ENCODE peak calls at places on chromosomes 13 and 19, in seven cellular contexts. G is iris pigment epithelial cell; Y is NCI-H1436 treated with DMSO at 0.1 percent for 48 hours; I is BE2C; U is naive thymus-derived CD8-positive, alpha-beta T cell; H is central memory CD4-positive, alpha-beta T cell; P is PC-3. V is an unnamed sample.
A peak's percentile ranks its signal among the peaks of the same experiment; 100 is the strongest.

GRCh38 chr13:109412232-109412935 is 374.0 kb downstream of the IRS2 start:
- DNase-seq in G (peak; percentile 72), Y (no peak), I (peak; percentile 92), U (no peak), H (no peak), P (peak; percentile 39), V (peak; percentile 71)

GRCh38 chr19:19103167-19103566 is 35.1 kb downstream of the TMEM161A start:
- DNase-seq in G (no peak), Y (no peak), I (no peak), U (no peak), H (no peak), P (no peak), V (no peak)

GRCh38 chr13:39035204-39035603 is 2.7 kb downstream of the PROSER1 start:
- DNase-seq in G (no peak), Y (no peak), I (no peak), U (no peak), H (no peak), P (no peak), V (no peak)

GRCh38 chr19:10719466-10719961 is 1.6 kb downstream of the DNM2 start:
- DNase-seq in G (no peak), Y (no peak), I (no peak), U (no peak), H (no peak), P (no peak), V (no peak)

GRCh38 chr19:33622809-33623511 is 1.2 kb downstream of the CHST8 start:
- DNase-seq in G (no peak), Y (no peak), I (peak; percentile 49), U (no peak), H (no peak), P (no peak), V (no peak)

GRCh38 chr13:41352935-41353801 is 42.1 kb downstream of the NAA16 start:
- DNase-seq in G (peak; percentile 58), Y (no peak), I (no peak), U (peak; percentile 67), H (peak; percentile 55), P (peak; percentile 71), V (peak; percentile 18)

GRCh38 chr19:1453525-1454371 is 3.8 kb downstream of the APC2 start:
- DNase-seq in G (no peak), Y (no peak), I (peak; percentile 89), U (no peak), H (no peak), P (peak; percentile 64), V (no peak)

GRCh38 chr19:50377051-50377441 is 789 bp downstream of the NR1H2 start:
- DNase-seq in G (no peak), Y (no peak), I (no peak), U (peak; percentile 53), H (peak; percentile 47), P (peak; percentile 43), V (peak; percentile 64)

GRCh38 chr19:1873524-1874473 is 10.4 kb upstream of the KLF16 start:
- DNase-seq in G (no peak), Y (no peak), I (peak; percentile 81), U (no peak), H (no peak), P (no peak), V (no peak)

GRCh38 chr19:34991542-34992333 is 8.4 kb upstream of the GRAMD1A start:
- DNase-seq in G (no peak), Y (no peak), I (no peak), U (no peak), H (no peak), P (no peak), V (no peak)

GRCh38 chr13:39365879-39366278 is 237.1 kb downstream of the LHFPL6 start:
- DNase-seq in G (no peak), Y (no peak), I (no peak), U (no peak), H (no peak), P (no peak), V (no peak)

V was measured in NCI-H345.